ENCODE peak calls at places on chromosomes 1 and 21, in four cellular contexts. F, E, V and S are unnamed samples.

GRCh38 chr1:86713477-86713876 is 9.1 kb downstream of the SH3GLB1 start:
- DNase-seq in F (no peak), E (no peak), V (no peak), S (no peak)

GRCh38 chr21:36350282-36350910 is 30.4 kb downstream of the MORC3 start:
- DNase-seq in V (no peak), F (no peak), E (no peak), S (no peak)

GRCh38 chr1:205775717-205776056 is 405 bp upstream of the RAB29 start:
- DNase-seq in F (no peak), V (peak; percentile 39), E (no peak), S (no peak)

GRCh38 chr1:212593696-212594335 is 14.7 kb upstream of the ATF3 start:
- DNase-seq in F (no peak), V (no peak), E (no peak), S (no peak)

GRCh38 chr1:93708734-93709481 is 27.3 kb upstream of the BCAR3 start:
- DNase-seq in F (no peak), E (no peak), V (no peak), S (peak; percentile 62)

GRCh38 chr1:21781971-21782867 is 730 bp downstream of the USP48 start:
- DNase-seq in E (peak; percentile 75), F (no peak), V (peak; percentile 47), S (peak; percentile 76)

GRCh38 chr1:24443241-24443656 is 27.6 kb downstream of the NIPAL3 start:
- DNase-seq in V (no peak), E (no peak), F (no peak), S (no peak)

GRCh38 chr21:31555741-31556191 is 103.7 kb upstream of the SOD1 start:
- DNase-seq in E (no peak), F (no peak), V (no peak), S (no peak)

GRCh38 chr1:43776043-43776761 is 68.9 kb downstream of the ST3GAL3 start:
- DNase-seq in E (no peak), V (peak; percentile 58), F (no peak), S (no peak)

GRCh38 chr1:204633665-204634064 is 51.9 kb downstream of the LRRN2 start:
- DNase-seq in F (no peak), E (no peak), V (no peak), S (no peak)

GRCh38 chr21:42642219-42642745 is 11.1 kb upstream of the PDE9A start:
- DNase-seq in F (no peak), E (no peak), V (no peak), S (no peak)

GRCh38 chr1:203464743-203465142 is 10.9 kb upstream of the PRELP start:
- DNase-seq in F (no peak), E (no peak), V (no peak), S (no peak)

GRCh38 chr1:204358145-204358544 is 1.6 kb downstream of the PLEKHA6 start:
- DNase-seq in V (no peak), E (no peak), F (no peak), S (no peak)

GRCh38 chr1:32797456-32797855 is 19.7 kb downstream of the YARS1 start:
- DNase-seq in E (no peak), F (no peak), V (peak; percentile 84), S (no peak)

GRCh38 chr1:53408013-53408754 is 51.0 kb upstream of the DMRTB1 start:
- DNase-seq in F (no peak), V (no peak), E (no peak), S (no peak)
- TF ChIP-seq CTCF in F (no peak), V (no peak), E (no peak), S (no peak)

GRCh38 chr1:227541129-227541528 is 22.2 kb upstream of the ZNF678 start:
- DNase-seq in E (no peak), F (no peak), V (no peak), S (no peak)
- H3K4me2 ChIP-seq in E (no peak overlapping the region), F (no peak overlapping the region), V (peak overlapping the region; percentile 81), S (no peak overlapping the region)

DNA sequence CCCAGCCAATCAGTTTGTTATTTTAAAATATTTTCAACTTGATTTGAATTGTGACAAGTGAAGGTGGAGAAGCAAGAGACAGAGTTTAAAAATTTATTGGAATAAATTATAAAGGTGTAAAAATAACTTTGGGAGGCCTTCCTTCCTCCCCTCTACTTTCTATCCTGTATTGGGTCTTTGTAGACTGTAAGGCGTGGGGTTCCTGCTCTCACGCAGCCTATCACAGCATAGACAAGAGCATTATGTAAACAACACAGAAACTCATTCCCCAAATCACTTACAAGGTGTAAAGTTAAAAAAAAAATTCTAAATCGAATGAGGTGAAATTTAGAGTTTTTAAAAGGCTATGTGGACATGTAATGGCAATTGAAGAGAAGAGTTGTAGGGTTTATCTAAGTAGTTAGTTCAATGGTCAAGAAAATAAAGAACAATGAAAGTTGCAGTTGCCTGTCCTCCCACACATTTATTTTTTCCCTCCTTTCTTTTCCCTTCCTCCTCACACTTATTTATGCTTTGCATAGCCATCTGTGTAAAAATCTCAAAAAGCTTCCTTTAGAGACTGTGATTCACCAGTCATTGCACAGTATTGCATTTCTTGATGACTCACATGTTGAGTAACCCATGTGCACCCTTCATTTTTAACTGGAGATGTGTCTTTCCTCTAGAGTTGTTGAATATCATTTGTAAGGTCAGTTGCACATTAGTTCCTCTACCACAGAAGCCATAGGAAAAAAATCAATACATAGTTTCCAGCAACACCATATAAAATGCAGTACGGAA is 242.2 kb downstream of the PTPRC start:
- DNase-seq in V (peak; percentile 82), F (peak; percentile 91), E (no peak), S (no peak)
- TF ChIP-seq EZH2phosphoT487 in V (no peak), F (no peak), E (no peak), S (no peak)

GRCh38 chr1:16236091-16236494 is 890 bp downstream of the CPLANE2 start:
- DNase-seq in F (peak; percentile 54), V (peak; percentile 73), E (peak; percentile 78), S (peak; percentile 69)
- TF ChIP-seq CTCF in F (peak; percentile 51), V (peak; percentile 43), E (peak; percentile 48), S (peak; percentile 67)